ENCODE peak calls at places on chromosomes 7 and 10, in nine cellular contexts. One of them, this sample, is unnamed.

GRCh38 chr10:110794808-110795207 is 76.9 kb upstream of the PDCD4 start:
- DNase-seq in A549: no peak
- DNase-seq in Peyer's patch: no peak
- DNase-seq in NB4: no peak
- DNase-seq in GM18507: no peak
- DNase-seq in gastrocnemius medialis: no peak
- DNase-seq in stimulated activated CD4-positive, alpha-beta T cell treated with anti-CD3 and anti-CD28 coated beads, Interleukin-2, amount 100 ng/mL, for 48 hours: no peak
- DNase-seq in colonic mucosa: no peak
- DNase-seq in kidney glomerular epithelial cell: no peak
- DNase-seq in this sample: peak

GRCh38 chr7:38186593-38187314 is 8.7 kb downstream of the STARD3NL start:
- DNase-seq in A549: no peak
- DNase-seq in Peyer's patch: no peak
- DNase-seq in NB4: peak
- DNase-seq in GM18507: no peak
- DNase-seq in gastrocnemius medialis: no peak
- DNase-seq in stimulated activated CD4-positive, alpha-beta T cell treated with anti-CD3 and anti-CD28 coated beads, Interleukin-2, amount 100 ng/mL, for 48 hours: no peak
- DNase-seq in colonic mucosa: no peak
- DNase-seq in kidney glomerular epithelial cell: peak
- DNase-seq in this sample: peak

GRCh38 chr10:69962746-69963135 is 89.9 kb upstream of the MACROH2A2 start:
- DNase-seq in A549: no peak
- DNase-seq in Peyer's patch: no peak
- DNase-seq in NB4: no peak
- DNase-seq in GM18507: no peak
- DNase-seq in gastrocnemius medialis: no peak
- DNase-seq in stimulated activated CD4-positive, alpha-beta T cell treated with anti-CD3 and anti-CD28 coated beads, Interleukin-2, amount 100 ng/mL, for 48 hours: no peak
- DNase-seq in colonic mucosa: no peak
- DNase-seq in kidney glomerular epithelial cell: no peak
- DNase-seq in this sample: no peak

GRCh38 chr7:128458956-128459355 is 3.3 kb downstream of the HILPDA start:
- DNase-seq in A549: no peak
- DNase-seq in Peyer's patch: no peak
- DNase-seq in NB4: no peak
- DNase-seq in GM18507: no peak
- DNase-seq in gastrocnemius medialis: no peak
- DNase-seq in stimulated activated CD4-positive, alpha-beta T cell treated with anti-CD3 and anti-CD28 coated beads, Interleukin-2, amount 100 ng/mL, for 48 hours: no peak
- DNase-seq in colonic mucosa: no peak
- DNase-seq in kidney glomerular epithelial cell: no peak
- DNase-seq in this sample: no peak

GRCh38 chr7:91657386-91658120 is 222.9 kb downstream of the MTERF1 start:
- DNase-seq in A549: no peak
- DNase-seq in Peyer's patch: no peak
- DNase-seq in NB4: no peak
- DNase-seq in GM18507: no peak
- DNase-seq in gastrocnemius medialis: no peak
- DNase-seq in stimulated activated CD4-positive, alpha-beta T cell treated with anti-CD3 and anti-CD28 coated beads, Interleukin-2, amount 100 ng/mL, for 48 hours: no peak
- DNase-seq in colonic mucosa: no peak
- DNase-seq in kidney glomerular epithelial cell: peak
- DNase-seq in this sample: peak

GRCh38 chr10:8396675-8397074 is 342.2 kb downstream of the GATA3 start:
- DNase-seq in A549: no peak
- DNase-seq in Peyer's patch: no peak
- DNase-seq in NB4: no peak
- DNase-seq in GM18507: no peak
- DNase-seq in gastrocnemius medialis: no peak
- DNase-seq in stimulated activated CD4-positive, alpha-beta T cell treated with anti-CD3 and anti-CD28 coated beads, Interleukin-2, amount 100 ng/mL, for 48 hours: no peak
- DNase-seq in colonic mucosa: no peak
- DNase-seq in kidney glomerular epithelial cell: no peak
- DNase-seq in this sample: no peak

GRCh38 chr10:107529350-107529749 is 364.8 kb upstream of the SORCS1 start:
- DNase-seq in A549: no peak
- DNase-seq in Peyer's patch: no peak
- DNase-seq in NB4: no peak
- DNase-seq in GM18507: no peak
- DNase-seq in gastrocnemius medialis: no peak
- DNase-seq in stimulated activated CD4-positive, alpha-beta T cell treated with anti-CD3 and anti-CD28 coated beads, Interleukin-2, amount 100 ng/mL, for 48 hours: no peak
- DNase-seq in colonic mucosa: no peak
- DNase-seq in kidney glomerular epithelial cell: no peak
- DNase-seq in this sample: no peak

GRCh38 chr7:85286449-85286848 is 99.6 kb upstream of the SEMA3D start:
- DNase-seq in A549: no peak
- DNase-seq in Peyer's patch: no peak
- DNase-seq in NB4: no peak
- DNase-seq in GM18507: no peak
- DNase-seq in gastrocnemius medialis: no peak
- DNase-seq in stimulated activated CD4-positive, alpha-beta T cell treated with anti-CD3 and anti-CD28 coated beads, Interleukin-2, amount 100 ng/mL, for 48 hours: no peak
- DNase-seq in colonic mucosa: no peak
- DNase-seq in kidney glomerular epithelial cell: no peak
- DNase-seq in this sample: no peak

GRCh38 chr10:108187396-108188012 is 1023.0 kb upstream of the SORCS1 start:
- DNase-seq in A549: no peak
- DNase-seq in Peyer's patch: no peak
- DNase-seq in NB4: no peak
- DNase-seq in GM18507: no peak
- DNase-seq in gastrocnemius medialis: no peak
- DNase-seq in stimulated activated CD4-positive, alpha-beta T cell treated with anti-CD3 and anti-CD28 coated beads, Interleukin-2, amount 100 ng/mL, for 48 hours: no peak
- DNase-seq in colonic mucosa: no peak
- DNase-seq in kidney glomerular epithelial cell: peak
- DNase-seq in this sample: no peak

GRCh38 chr7:77266162-77266807 is 66.7 kb upstream of the FGL2 start:
- DNase-seq in A549: no peak
- DNase-seq in Peyer's patch: no peak
- DNase-seq in NB4: no peak
- DNase-seq in GM18507: peak
- DNase-seq in gastrocnemius medialis: no peak
- DNase-seq in stimulated activated CD4-positive, alpha-beta T cell treated with anti-CD3 and anti-CD28 coated beads, Interleukin-2, amount 100 ng/mL, for 48 hours: no peak
- DNase-seq in colonic mucosa: no peak
- DNase-seq in kidney glomerular epithelial cell: peak
- DNase-seq in this sample: no peak

GRCh38 chr7:20199015-20199737 is 18.0 kb downstream of the MACC1 start:
- DNase-seq in A549: no peak
- DNase-seq in Peyer's patch: peak
- DNase-seq in NB4: peak
- DNase-seq in GM18507: no peak
- DNase-seq in gastrocnemius medialis: no peak
- DNase-seq in stimulated activated CD4-positive, alpha-beta T cell treated with anti-CD3 and anti-CD28 coated beads, Interleukin-2, amount 100 ng/mL, for 48 hours: no peak
- DNase-seq in colonic mucosa: peak
- DNase-seq in kidney glomerular epithelial cell: peak
- DNase-seq in this sample: peak

GRCh38 chr7:34048445-34048844 is 143.1 kb downstream of the BMPER start:
- DNase-seq in A549: no peak
- DNase-seq in Peyer's patch: no peak
- DNase-seq in NB4: no peak
- DNase-seq in GM18507: no peak
- DNase-seq in gastrocnemius medialis: no peak
- DNase-seq in stimulated activated CD4-positive, alpha-beta T cell treated with anti-CD3 and anti-CD28 coated beads, Interleukin-2, amount 100 ng/mL, for 48 hours: no peak
- DNase-seq in colonic mucosa: no peak
- DNase-seq in kidney glomerular epithelial cell: no peak
- DNase-seq in this sample: no peak

GRCh38 chr10:12412671-12413368 is 63.5 kb downstream of the CAMK1D start:
- DNase-seq in A549: no peak
- DNase-seq in Peyer's patch: no peak
- DNase-seq in NB4: no peak
- DNase-seq in GM18507: no peak
- DNase-seq in gastrocnemius medialis: no peak
- DNase-seq in stimulated activated CD4-positive, alpha-beta T cell treated with anti-CD3 and anti-CD28 coated beads, Interleukin-2, amount 100 ng/mL, for 48 hours: peak
- DNase-seq in colonic mucosa: no peak
- DNase-seq in kidney glomerular epithelial cell: no peak
- DNase-seq in this sample: no peak

GRCh38 chr7:131371411-131371810 is 43.7 kb downstream of the MKLN1 start:
- DNase-seq in A549: no peak
- DNase-seq in Peyer's patch: no peak
- DNase-seq in NB4: no peak
- DNase-seq in GM18507: no peak
- DNase-seq in gastrocnemius medialis: no peak
- DNase-seq in stimulated activated CD4-positive, alpha-beta T cell treated with anti-CD3 and anti-CD28 coated beads, Interleukin-2, amount 100 ng/mL, for 48 hours: no peak
- DNase-seq in colonic mucosa: no peak
- DNase-seq in kidney glomerular epithelial cell: no peak
- DNase-seq in this sample: no peak

GRCh38 chr10:72375585-72375984 is 20.9 kb upstream of the DNAJB12 start:
- DNase-seq in A549: no peak
- DNase-seq in Peyer's patch: no peak
- DNase-seq in NB4: peak
- DNase-seq in GM18507: no peak
- DNase-seq in gastrocnemius medialis: no peak
- DNase-seq in stimulated activated CD4-positive, alpha-beta T cell treated with anti-CD3 and anti-CD28 coated beads, Interleukin-2, amount 100 ng/mL, for 48 hours: no peak
- DNase-seq in colonic mucosa: no peak
- DNase-seq in kidney glomerular epithelial cell: no peak
- DNase-seq in this sample: peak

GRCh38 chr10:12419279-12419847 is 70.0 kb downstream of the CAMK1D start:
- DNase-seq in A549: no peak
- DNase-seq in Peyer's patch: no peak
- DNase-seq in NB4: peak
- DNase-seq in GM18507: no peak
- DNase-seq in gastrocnemius medialis: peak
- DNase-seq in stimulated activated CD4-positive, alpha-beta T cell treated with anti-CD3 and anti-CD28 coated beads, Interleukin-2, amount 100 ng/mL, for 48 hours: peak
- DNase-seq in colonic mucosa: no peak
- DNase-seq in kidney glomerular epithelial cell: peak
- DNase-seq in this sample: peak

GRCh38 chr10:1104971-1105370 is 48.8 kb downstream of the WDR37 start:
- DNase-seq in A549: no peak
- DNase-seq in Peyer's patch: no peak
- DNase-seq in NB4: no peak
- DNase-seq in GM18507: no peak
- DNase-seq in gastrocnemius medialis: no peak
- DNase-seq in stimulated activated CD4-positive, alpha-beta T cell treated with anti-CD3 and anti-CD28 coated beads, Interleukin-2, amount 100 ng/mL, for 48 hours: no peak
- DNase-seq in colonic mucosa: no peak
- DNase-seq in kidney glomerular epithelial cell: no peak
- DNase-seq in this sample: no peak

GRCh38 chr7:101122933-101123702 is 3.8 kb upstream of the SERPINE1 start:
- DNase-seq in A549: no peak
- DNase-seq in Peyer's patch: no peak
- DNase-seq in NB4: no peak
- DNase-seq in GM18507: no peak
- DNase-seq in gastrocnemius medialis: no peak
- DNase-seq in stimulated activated CD4-positive, alpha-beta T cell treated with anti-CD3 and anti-CD28 coated beads, Interleukin-2, amount 100 ng/mL, for 48 hours: no peak
- DNase-seq in colonic mucosa: no peak
- DNase-seq in kidney glomerular epithelial cell: no peak
- DNase-seq in this sample: no peak

GRCh38 chr7:48505061-48505460 is 333.8 kb downstream of the ABCA13 start:
- DNase-seq in A549: no peak
- DNase-seq in Peyer's patch: no peak
- DNase-seq in NB4: no peak
- DNase-seq in GM18507: no peak
- DNase-seq in gastrocnemius medialis: no peak
- DNase-seq in stimulated activated CD4-positive, alpha-beta T cell treated with anti-CD3 and anti-CD28 coated beads, Interleukin-2, amount 100 ng/mL, for 48 hours: no peak
- DNase-seq in colonic mucosa: no peak
- DNase-seq in kidney glomerular epithelial cell: no peak
- DNase-seq in this sample: peak

GRCh38 chr7:73973091-73973490 is 54.9 kb upstream of the ELN start:
- DNase-seq in A549: no peak
- DNase-seq in Peyer's patch: no peak
- DNase-seq in NB4: no peak
- DNase-seq in GM18507: no peak
- DNase-seq in gastrocnemius medialis: no peak
- DNase-seq in stimulated activated CD4-positive, alpha-beta T cell treated with anti-CD3 and anti-CD28 coated beads, Interleukin-2, amount 100 ng/mL, for 48 hours: no peak
- DNase-seq in colonic mucosa: peak
- DNase-seq in kidney glomerular epithelial cell: no peak
- DNase-seq in this sample: no peak

GRCh38 chr7:158556721-158557440 is 30.7 kb downstream of the PTPRN2 start:
- DNase-seq in A549: no peak
- DNase-seq in Peyer's patch: no peak
- DNase-seq in NB4: no peak
- DNase-seq in GM18507: no peak
- DNase-seq in gastrocnemius medialis: no peak
- DNase-seq in stimulated activated CD4-positive, alpha-beta T cell treated with anti-CD3 and anti-CD28 coated beads, Interleukin-2, amount 100 ng/mL, for 48 hours: no peak
- DNase-seq in colonic mucosa: no peak
- DNase-seq in kidney glomerular epithelial cell: no peak
- DNase-seq in this sample: no peak

GRCh38 chr10:88810196-88810961 is 7.8 kb downstream of the LIPM start:
- DNase-seq in A549: peak
- DNase-seq in Peyer's patch: peak
- DNase-seq in NB4: peak
- DNase-seq in GM18507: no peak
- DNase-seq in gastrocnemius medialis: no peak
- DNase-seq in stimulated activated CD4-positive, alpha-beta T cell treated with anti-CD3 and anti-CD28 coated beads, Interleukin-2, amount 100 ng/mL, for 48 hours: peak
- DNase-seq in colonic mucosa: peak
- DNase-seq in kidney glomerular epithelial cell: peak
- DNase-seq in this sample: peak

GRCh38 chr7:80929619-80930018 is 10.8 kb upstream of the SEMA3C start:
- DNase-seq in A549: no peak
- DNase-seq in Peyer's patch: no peak
- DNase-seq in NB4: no peak
- DNase-seq in GM18507: no peak
- DNase-seq in gastrocnemius medialis: no peak
- DNase-seq in stimulated activated CD4-positive, alpha-beta T cell treated with anti-CD3 and anti-CD28 coated beads, Interleukin-2, amount 100 ng/mL, for 48 hours: no peak
- DNase-seq in colonic mucosa: no peak
- DNase-seq in kidney glomerular epithelial cell: no peak
- DNase-seq in this sample: no peak

GRCh38 chr10:78304091-78305045 is 270.7 kb downstream of the RPS24 start:
- DNase-seq in A549: no peak
- DNase-seq in Peyer's patch: no peak
- DNase-seq in NB4: no peak
- DNase-seq in GM18507: no peak
- DNase-seq in gastrocnemius medialis: no peak
- DNase-seq in stimulated activated CD4-positive, alpha-beta T cell treated with anti-CD3 and anti-CD28 coated beads, Interleukin-2, amount 100 ng/mL, for 48 hours: no peak
- DNase-seq in colonic mucosa: peak
- DNase-seq in kidney glomerular epithelial cell: no peak
- DNase-seq in this sample: no peak

GRCh38 chr7:123640583-123640982 is 15.1 kb upstream of the LMOD2 start:
- DNase-seq in A549: no peak
- DNase-seq in Peyer's patch: no peak
- DNase-seq in NB4: no peak
- DNase-seq in GM18507: no peak
- DNase-seq in gastrocnemius medialis: no peak
- DNase-seq in stimulated activated CD4-positive, alpha-beta T cell treated with anti-CD3 and anti-CD28 coated beads, Interleukin-2, amount 100 ng/mL, for 48 hours: no peak
- DNase-seq in colonic mucosa: no peak
- DNase-seq in kidney glomerular epithelial cell: no peak
- DNase-seq in this sample: no peak

GRCh38 chr10:110144526-110144925 is 62.9 kb upstream of the MXI1 start:
- DNase-seq in A549: no peak
- DNase-seq in Peyer's patch: no peak
- DNase-seq in NB4: no peak
- DNase-seq in GM18507: no peak
- DNase-seq in gastrocnemius medialis: no peak
- DNase-seq in stimulated activated CD4-positive, alpha-beta T cell treated with anti-CD3 and anti-CD28 coated beads, Interleukin-2, amount 100 ng/mL, for 48 hours: no peak
- DNase-seq in colonic mucosa: no peak
- DNase-seq in kidney glomerular epithelial cell: no peak
- DNase-seq in this sample: no peak

GRCh38 chr7:146864644-146865043 is 748.0 kb downstream of the CNTNAP2 start:
- DNase-seq in A549: no peak
- DNase-seq in Peyer's patch: no peak
- DNase-seq in NB4: no peak
- DNase-seq in GM18507: no peak
- DNase-seq in gastrocnemius medialis: no peak
- DNase-seq in stimulated activated CD4-positive, alpha-beta T cell treated with anti-CD3 and anti-CD28 coated beads, Interleukin-2, amount 100 ng/mL, for 48 hours: no peak
- DNase-seq in colonic mucosa: no peak
- DNase-seq in kidney glomerular epithelial cell: no peak
- DNase-seq in this sample: no peak